ENCODE peak calls at places on chromosome 4, in four cellular contexts. E, O, B and K are unnamed samples.

GRCh38 chr4:6198768-6199343 is 1.5 kb downstream of the JAKMIP1 start:
- DNase-seq in E (no peak), O (no peak), B (no peak), K (no peak)

GRCh38 chr4:152443859-152444258 is 92.0 kb downstream of the FBXW7 start:
- DNase-seq in O (no peak), B (no peak), E (no peak), K (no peak)

GRCh38 chr4:121062466-121062975 is 9.8 kb downstream of the NDNF start:
- DNase-seq in B (no peak), O (no peak), E (no peak), K (no peak)

GRCh38 chr4:25100710-25101109 is 59.5 kb downstream of the SEPSECS start:
- DNase-seq in E (no peak), B (no peak), O (no peak), K (no peak)

GRCh38 chr4:134628074-134628473 is 426.5 kb upstream of the PABPC4L start:
- DNase-seq in O (no peak), E (no peak), B (no peak), K (no peak)

GRCh38 chr4:99715286-99715685 is 57.7 kb upstream of the C4orf54 start:
- DNase-seq in E (no peak), B (no peak), O (no peak), K (no peak)

GRCh38 chr4:174926958-174927357 is 8.8 kb downstream of the ADAM29 start:
- DNase-seq in O (no peak), E (no peak), B (no peak), K (no peak)

GRCh38 chr4:186981161-186981560 is 257.5 kb upstream of the FAT1 start:
- DNase-seq in O (no peak), B (peak; percentile 13), E (no peak), K (no peak)

GRCh38 chr4:128718793-128719192 is 90.7 kb upstream of the JADE1 start:
- DNase-seq in B (peak; percentile 21), E (no peak), O (no peak), K (no peak)

GRCh38 chr4:18524667-18525066 is 503.1 kb upstream of the LCORL start:
- DNase-seq in E (no peak), O (no peak), B (no peak), K (no peak)

GRCh38 chr4:7960790-7961655 is 21.4 kb upstream of the AFAP1 start:
- DNase-seq in B (peak; percentile 99), O (no peak), E (peak; percentile 56), K (no peak)